ENCODE peak calls at places on chromosomes 3 and 15, in six cellular contexts. C is RPMI7951, H is NCI-H345, G is HT-29, Q is AG09319, M is HuH-7. O is an unnamed sample.

GRCh38 chr3:149575213-149575961 is 82.4 kb downstream of the WWTR1 start:
- DNase-seq in H (peak), C (peak), G (no peak), Q (peak), M (no peak), O (no peak)

GRCh38 chr15:22895465-22896190 is 57.2 kb downstream of the NIPA2 start:
- DNase-seq in C (peak), G (peak), M (no peak), Q (no peak), H (no peak), O (no peak)

GRCh38 chr3:54999159-54999558 is 71.3 kb upstream of the LRTM1 start:
- DNase-seq in C (peak), G (peak), M (no peak), H (no peak), Q (no peak), O (no peak)

GRCh38 chr15:92811514-92811913 is 88.6 kb upstream of the CHD2 start:
- DNase-seq in H (peak), C (no peak), Q (no peak), G (peak), M (no peak), O (no peak)

GRCh38 chr3:32200490-32200889 is 38.0 kb upstream of the CMTM8 start:
- DNase-seq in C (no peak), M (no peak), G (no peak), H (no peak), Q (no peak), O (no peak)

GRCh38 chr3:189167027-189167766 is 4.6 kb upstream of the TPRG1 start:
- DNase-seq in M (no peak), Q (no peak), C (no peak), G (peak), H (no peak), O (no peak)

GRCh38 chr3:101950985-101951733 is 101.8 kb downstream of the NFKBIZ start:
- DNase-seq in C (peak), Q (no peak), H (no peak), G (peak), M (peak), O (no peak)

GRCh38 chr15:91555307-91555706 is 298.2 kb upstream of the SLCO3A1 start:
- DNase-seq in H (no peak), M (no peak), Q (no peak), G (no peak), C (no peak), O (no peak)

GRCh38 chr15:85748729-85749128 is 46.0 kb downstream of the KLHL25 start:
- DNase-seq in Q (no peak), G (no peak), H (no peak), M (no peak), C (no peak), O (no peak)

GRCh38 chr3:168426196-168426595 is 330.5 kb upstream of the GOLIM4 start:
- DNase-seq in G (no peak), C (no peak), M (no peak), Q (no peak), H (no peak), O (no peak)

O was measured in natural killer cell.